ENCODE peak calls at places on chromosomes 13 and 19, in ten cellular contexts. G is iPS DF 6.9, Y is thoracic aorta, S is vagina, I is lower lobe of right lung, K is Caco-2, C is esophagus squamous epithelium, O is aorta, A is ovary, F is heart left ventricle. L is an unnamed sample.

GRCh38 chr19:14686411-14686810 is 3.4 kb upstream of the ZNF333 start:
- DNase-seq in I (peak), S (no peak), Y (no peak), A (no peak), O (no peak), C (no peak), F (no peak), K (peak), G (no peak), L (no peak)

GRCh38 chr13:110317093-110317492 is 10.0 kb downstream of the COL4A2 start:
- DNase-seq in K (no peak), A (no peak), I (no peak), C (no peak), Y (no peak), G (no peak), S (no peak), O (no peak), F (no peak), L (no peak)

GRCh38 chr13:31461923-31462322 is 262.1 kb downstream of the B3GLCT start:
- DNase-seq in G (no peak), C (no peak), Y (no peak), S (no peak), K (no peak), O (no peak), F (no peak), I (no peak), A (no peak), L (no peak)

GRCh38 chr19:58330458-58330857 is 3.7 kb downstream of the ZSCAN22 start:
- DNase-seq in C (no peak), Y (no peak), G (no peak), F (no peak), I (no peak), A (no peak), K (no peak), O (peak), S (no peak), L (no peak)

GRCh38 chr19:4415352-4415751 is 12.9 kb downstream of the CHAF1A start:
- DNase-seq in S (no peak), F (no peak), A (no peak), O (no peak), I (no peak), G (no peak), C (no peak), Y (no peak), K (no peak), L (no peak)

GRCh38 chr19:37309834-37310575 is 60.9 kb upstream of the ZNF527 start:
- DNase-seq in I (no peak), G (no peak), Y (no peak), C (no peak), K (no peak), S (no peak), O (no peak), F (no peak), A (no peak), L (no peak)

GRCh38 chr19:43664008-43664407 is 6.0 kb downstream of the PLAUR start:
- DNase-seq in I (no peak), S (no peak), O (no peak), F (no peak), C (no peak), A (no peak), G (no peak), K (no peak), Y (no peak), L (no peak)

GRCh38 chr13:107258599-107259187 is 690.8 kb upstream of the ARGLU1 start:
- DNase-seq in K (no peak), Y (no peak), A (no peak), O (no peak), S (no peak), I (no peak), G (no peak), F (no peak), C (no peak), L (no peak)

GRCh38 chr13:30743319-30744055 is 8.1 kb downstream of the ALOX5AP start:
- DNase-seq in K (peak), O (peak), I (no peak), Y (peak), A (peak), S (no peak), G (no peak), C (no peak), F (peak), L (peak)

GRCh38 chr19:14472202-14472961 is 2.8 kb downstream of the PTGER1 start:
- DNase-seq in K (peak), G (no peak), I (peak), C (no peak), A (peak), O (peak), Y (no peak), F (peak), S (no peak), L (no peak)

GRCh38 chr19:7698583-7698982 is 3.3 kb downstream of the FCER2 start:
- DNase-seq in G (no peak), I (no peak), Y (no peak), F (no peak), A (no peak), S (no peak), O (no peak), C (no peak), K (no peak), L (no peak)

GRCh38 chr13:22592515-22592914 is 588.3 kb upstream of the SGCG start:
- DNase-seq in C (no peak), I (no peak), A (no peak), S (no peak), G (no peak), Y (no peak), O (no peak), K (no peak), F (no peak), L (no peak)

GRCh38 chr13:111494641-111495040 is 174.2 kb downstream of the TEX29 start:
- DNase-seq in O (peak), Y (no peak), A (no peak), F (no peak), G (no peak), C (no peak), S (no peak), K (no peak), I (no peak), L (no peak)

GRCh38 chr13:37984357-37984756 is 114.8 kb upstream of the TRPC4 start:
- DNase-seq in F (no peak), I (no peak), A (no peak), K (peak), Y (no peak), C (no peak), O (no peak), S (no peak), G (peak), L (no peak)

GRCh38 chr13:44879452-44880058 is 109.7 kb downstream of the NUFIP1 start:
- DNase-seq in S (no peak), I (no peak), O (no peak), G (peak), K (peak), C (no peak), A (no peak), Y (no peak), F (no peak), L (no peak)

GRCh38 chr19:55015126-55015525 is 22.9 kb downstream of the GP6 start:
- DNase-seq in K (no peak), A (no peak), S (no peak), O (no peak), F (no peak), I (no peak), G (no peak), Y (no peak), C (no peak), L (no peak)
- H3K4me3 ChIP-seq in K (no peak), A (no peak), S (no peak), O (no peak), F (no peak), I (no peak), G (no peak), Y (no peak), C (no peak), L (no peak)

GRCh38 chr19:408441-409005 is 424 bp downstream of the C2CD4C start:
- DNase-seq in A (peak), K (no peak), Y (no peak), O (peak), F (no peak), G (no peak), C (no peak), I (peak), S (no peak), L (no peak)

GRCh38 chr19:409006-409514 is at the start of gene C2CD4C:
- DNase-seq in A (peak), S (no peak), G (no peak), K (peak), Y (no peak), O (peak), I (peak), C (no peak), F (no peak), L (no peak)

GRCh38 chr19:406999-407491 is 1.9 kb downstream of the C2CD4C start:
- DNase-seq in Y (no peak), K (no peak), C (no peak), I (no peak), O (peak), A (no peak), S (no peak), G (no peak), F (no peak), L (no peak)

GRCh38 chr19:406121-406711 is 2.7 kb downstream of the C2CD4C start:
- DNase-seq in C (no peak), I (no peak), Y (no peak), G (no peak), S (no peak), A (no peak), F (no peak), O (peak), K (no peak), L (no peak)

DNA sequence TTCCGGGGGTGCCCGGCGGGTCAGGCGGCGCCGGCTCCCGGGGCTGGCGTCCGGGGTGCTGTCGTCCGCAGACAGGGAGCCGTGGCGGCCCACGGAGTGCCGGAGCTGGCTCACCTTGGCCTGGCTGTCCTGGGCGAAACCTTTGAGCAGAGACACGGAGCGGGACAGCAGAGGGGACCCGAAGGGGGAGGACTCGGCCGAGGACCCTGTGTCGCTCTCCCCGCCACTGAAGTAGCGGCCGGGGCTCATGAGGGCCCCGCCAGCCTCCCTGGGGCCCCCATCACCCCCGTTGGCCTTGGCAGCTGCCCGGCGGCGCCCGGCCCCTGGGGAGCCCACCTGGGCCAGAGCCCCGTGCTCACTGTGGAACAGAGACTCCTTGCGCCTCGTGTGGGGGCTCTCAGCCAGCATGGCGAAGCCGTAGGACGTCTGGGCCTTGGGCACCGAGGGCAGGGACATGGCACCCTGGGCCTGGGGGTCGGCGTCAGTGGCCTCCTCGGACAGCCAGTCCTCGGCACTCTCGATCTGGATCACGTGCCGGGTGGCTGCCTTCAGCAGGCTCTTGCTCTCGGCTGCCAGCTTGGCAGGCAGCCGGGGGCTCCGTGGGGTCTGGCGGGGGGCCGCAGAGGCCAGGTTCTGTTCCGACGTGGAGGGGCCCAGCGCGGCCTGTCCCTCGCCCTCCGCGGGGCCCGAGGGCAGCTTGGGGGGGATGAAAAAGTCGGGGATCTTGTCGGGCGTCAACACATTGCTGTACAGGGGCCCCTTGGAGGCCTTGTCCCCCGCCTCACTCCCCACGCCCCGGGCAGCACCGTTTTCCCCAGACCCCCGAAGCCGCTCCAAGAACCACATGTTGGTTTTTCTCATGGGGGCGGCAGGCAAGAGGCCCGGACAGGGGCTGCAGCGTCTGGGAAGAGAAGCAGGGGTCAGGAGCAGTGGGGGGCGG is 1.2 kb downstream of the C2CD4C start:
- DNase-seq in A (no peak), C (no peak), S (no peak), F (no peak), K (no peak), O (peak), Y (no peak), G (no peak), I (peak), L (no peak)
- H3K4me3 ChIP-seq in A (peak), C (no peak), S (no peak), F (peak), K (no peak), O (no peak), Y (peak), G (no peak), I (peak), L (no peak)

GRCh38 chr19:49116544-49116943 is 2.4 kb downstream of the LIN7B start:
- DNase-seq in C (no peak), K (no peak), G (no peak), S (no peak), A (no peak), F (no peak), O (no peak), Y (no peak), I (peak), L (no peak)

GRCh38 chr19:49110567-49110966 is 3.6 kb upstream of the LIN7B start:
- DNase-seq in Y (no peak), A (no peak), F (no peak), I (no peak), S (no peak), G (no peak), C (no peak), K (no peak), O (no peak), L (no peak)

GRCh38 chr19:49114630-49115363 is 627 bp downstream of the LIN7B start:
- DNase-seq in I (peak), G (no peak), C (no peak), S (no peak), A (peak), O (peak), Y (no peak), K (peak), F (peak), L (no peak)

GRCh38 chr19:49111218-49111998 is 2.8 kb upstream of the LIN7B start:
- DNase-seq in G (no peak), O (no peak), C (no peak), Y (no peak), S (no peak), K (no peak), F (no peak), A (no peak), I (no peak), L (no peak)

GRCh38 chr19:49113762-49114629 is at the start of gene LIN7B:
- DNase-seq in S (no peak), C (no peak), F (peak), G (no peak), I (peak), O (peak), Y (no peak), K (peak), A (peak), L (no peak)
- H3K4me3 ChIP-seq in S (peak), C (peak), F (peak), G (peak), I (peak), O (peak), Y (peak), K (peak), A (peak), L (peak)

DNA sequence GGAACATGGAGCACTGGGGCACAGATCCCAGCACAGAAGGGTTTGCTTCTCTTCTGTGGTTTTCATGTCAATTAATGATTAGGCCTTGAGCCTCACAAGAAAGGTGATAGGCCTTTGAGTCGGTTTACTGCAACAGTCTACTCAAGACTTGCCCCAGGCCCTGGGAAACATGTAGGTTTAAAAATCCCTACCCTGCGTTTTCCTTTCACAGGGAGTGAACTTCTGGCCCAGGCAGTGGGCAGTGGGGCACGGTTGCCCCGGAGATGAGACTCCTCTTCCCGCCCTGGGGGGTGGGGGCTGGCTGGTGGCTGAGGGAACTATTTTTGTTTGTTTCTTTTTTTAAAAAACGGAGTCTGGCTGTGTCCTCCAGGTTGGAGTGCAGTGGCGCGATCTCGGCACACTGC is 597 bp upstream of the SPATA13 start:
- DNase-seq in I (no peak), G (no peak), K (no peak), A (no peak), C (no peak), S (no peak), Y (no peak), F (no peak), O (no peak), L (no peak)
- H3K4me3 ChIP-seq in I (peak), G (peak), K (peak), A (peak), C (peak), S (peak), Y (peak), F (no peak), O (no peak), L (peak)

GRCh38 chr19:3098141-3098514 is 4.0 kb downstream of the GNA11 start:
- DNase-seq in O (peak), I (no peak), K (no peak), Y (no peak), A (no peak), F (peak), C (no peak), S (no peak), G (no peak), L (no peak)

GRCh38 chr19:3098515-3099346 is 4.6 kb downstream of the GNA11 start:
- DNase-seq in G (no peak), K (no peak), F (peak), A (no peak), I (peak), S (no peak), Y (no peak), O (peak), C (no peak), L (no peak)

GRCh38 chr19:3100331-3100730 is 6.2 kb downstream of the GNA11 start:
- DNase-seq in S (no peak), F (peak), G (no peak), C (no peak), Y (no peak), O (peak), I (no peak), K (no peak), A (no peak), L (no peak)

GRCh38 chr19:3100747-3101730 is 6.9 kb downstream of the GNA11 start:
- DNase-seq in I (no peak), S (no peak), G (no peak), A (no peak), O (peak), K (no peak), F (no peak), C (no peak), Y (no peak), L (no peak)

DNA sequence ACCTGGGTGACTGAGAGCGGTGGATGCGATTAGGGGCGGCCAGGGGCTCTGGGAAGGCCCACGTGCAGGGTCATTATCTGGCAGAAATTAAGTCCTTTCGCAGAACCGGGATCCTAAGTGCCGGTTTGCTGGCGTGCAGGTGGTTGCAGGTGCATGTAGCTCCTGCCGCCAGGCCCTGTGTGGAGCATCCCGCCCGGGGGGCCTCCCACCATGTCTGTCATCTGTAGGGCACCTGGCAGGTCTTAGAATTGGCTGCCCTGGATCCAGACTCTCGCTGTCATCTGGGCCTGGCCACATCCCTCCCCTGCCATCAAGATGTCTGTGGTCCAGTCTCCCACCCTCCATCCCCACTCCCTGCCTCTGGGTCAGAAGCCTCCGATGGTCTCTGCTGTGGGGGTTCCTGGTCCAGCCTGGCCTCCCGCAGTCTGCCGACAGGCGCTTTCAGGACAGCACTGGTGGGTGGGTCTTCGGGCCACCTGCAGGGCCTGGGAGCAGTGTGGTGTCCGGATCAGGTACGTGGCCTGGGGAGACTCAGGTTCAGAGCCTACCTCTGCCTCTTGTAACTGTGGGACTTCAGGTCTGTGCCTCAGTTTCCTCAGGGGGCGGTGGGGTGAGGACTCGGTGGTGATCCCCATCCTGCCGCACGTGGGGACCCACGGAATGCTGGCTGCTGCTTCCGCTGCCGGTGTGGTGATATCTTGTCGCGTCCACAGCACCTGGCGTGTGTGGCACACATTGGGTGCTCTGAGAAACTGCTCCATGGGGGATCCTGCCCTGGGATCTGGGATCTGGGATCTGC is 5.4 kb downstream of the GNA11 start:
- DNase-seq in G (no peak), O (peak), S (no peak), A (peak), F (peak), C (no peak), K (no peak), I (no peak), Y (no peak), L (no peak)
- H3K4me3 ChIP-seq in G (no peak), O (no peak), S (no peak), A (peak), F (peak), C (peak), K (no peak), I (peak), Y (peak), L (no peak)

GRCh38 chr13:78660130-78660857 is 1.3 kb upstream of the OBI1 start:
- DNase-seq in F (no peak), Y (no peak), K (no peak), I (no peak), S (no peak), C (no peak), O (no peak), G (no peak), A (no peak), L (no peak)
- H3K4me3 ChIP-seq in F (peak), Y (peak), K (no peak), I (peak), S (peak), C (peak), O (peak), G (no peak), A (peak), L (peak)